ENCODE peak calls at places on chromosome 2, in six cellular contexts. V, K, A, L, R and C are unnamed samples.

GRCh38 chr2:68279691-68280090 is 27.4 kb upstream of the PPP3R1 start:
- DNase-seq in V (no peak), K (no peak), R (no peak), L (no peak), A (no peak), C (no peak)

GRCh38 chr2:99989905-99990304 is 152.5 kb downstream of the AFF3 start:
- DNase-seq in A (no peak), V (no peak), L (no peak), R (no peak), K (no peak), C (no peak)

GRCh38 chr2:226048625-226049024 is 649.1 kb downstream of the NYAP2 start:
- DNase-seq in L (no peak), V (no peak), K (peak; percentile 20), R (peak; percentile 33), A (peak; percentile 70), C (peak; percentile 71)

GRCh38 chr2:71743995-71744675 is 290.8 kb downstream of the DYSF start:
- DNase-seq in A (no peak), R (no peak), L (peak; percentile 48), K (no peak), V (no peak), C (no peak)

GRCh38 chr2:162706770-162707169 is 131.8 kb downstream of the KCNH7 start:
- DNase-seq in L (no peak), K (no peak), A (no peak), V (no peak), R (no peak), C (no peak)

GRCh38 chr2:237201461-237202287 is 116.0 kb downstream of the COPS8 start:
- DNase-seq in V (no peak), K (peak; percentile 88), R (peak; percentile 52), L (peak; percentile 98), A (peak; percentile 92), C (peak; percentile 99)

GRCh38 chr2:26018184-26018716 is 15.6 kb upstream of the RAB10 start:
- DNase-seq in K (no peak), V (peak; percentile 15), L (peak; percentile 95), R (peak; percentile 91), A (peak; percentile 91), C (peak; percentile 63)

GRCh38 chr2:97673915-97674283 is 4.4 kb downstream of the C2orf92 start:
- DNase-seq in V (no peak), A (no peak), L (no peak), R (no peak), K (no peak), C (no peak)

GRCh38 chr2:136048886-136049832 is 63.7 kb upstream of the DARS1 start:
- DNase-seq in R (no peak), L (no peak), V (no peak), K (no peak), A (no peak), C (no peak)

GRCh38 chr2:17646838-17647701 is 106.5 kb downstream of the SMC6 start:
- DNase-seq in R (no peak), L (no peak), K (no peak), A (no peak), V (no peak), C (no peak)

GRCh38 chr2:74179063-74179865 is 585 bp upstream of the MOB1A start:
- DNase-seq in V (no peak), A (no peak), R (no peak), K (no peak), L (no peak), C (no peak)

GRCh38 chr2:189522435-189523151 is 58.0 kb downstream of the SLC40A1 start:
- DNase-seq in V (no peak), K (no peak), L (no peak), R (peak; percentile 71), A (no peak), C (no peak)

GRCh38 chr2:74919827-74920226 is 38.6 kb upstream of the POLE4 start:
- DNase-seq in R (peak; percentile 53), A (peak; percentile 14), V (peak; percentile 88), L (peak; percentile 54), K (no peak), C (no peak)

GRCh38 chr2:112938904-112939303 is 27.9 kb downstream of the IL37 start:
- DNase-seq in A (peak; percentile 51), K (no peak), L (peak; percentile 63), V (no peak), R (peak; percentile 72), C (no peak)

GRCh38 chr2:147110317-147110716 is 734.5 kb upstream of the ACVR2A start:
- DNase-seq in V (no peak), K (no peak), R (no peak), L (peak; percentile 20), A (no peak), C (no peak)